ENCODE peak calls at places on chromosomes 16 and 17, in five cellular contexts. O is HCEC 1CT; L is IMR-90; N is Calu3; X is stimulated activated CD4-positive, alpha-beta T cell treated with anti-CD3 and anti-CD28 coated beads, Interleukin-2, amount 100 ng/mL, for 48 hours. Q is an unnamed sample.

GRCh38 chr17:44827863-44828262 is 2.2 kb downstream of the GJC1 start:
- DNase-seq in O (peak), L (no peak), N (no peak), X (no peak), Q (no peak)

GRCh38 chr16:50040710-50041109 is 15.7 kb downstream of the CNEP1R1 start:
- DNase-seq in O (no peak), L (no peak), N (no peak), X (no peak), Q (no peak)

GRCh38 chr16:77540656-77541055 is 105.8 kb upstream of the ADAMTS18 start:
- DNase-seq in O (no peak), L (no peak), N (no peak), X (no peak), Q (no peak)

GRCh38 chr16:8859913-8860881 is 8.6 kb downstream of the CARHSP1 start:
- DNase-seq in O (peak), L (peak), N (peak), X (no peak), Q (no peak)

GRCh38 chr16:346587-346986 is 5.9 kb downstream of the AXIN1 start:
- DNase-seq in O (no peak), L (peak), N (no peak), X (no peak), Q (no peak)

GRCh38 chr17:68048996-68049395 is 13.5 kb downstream of the KPNA2 start:
- DNase-seq in O (no peak), L (no peak), N (no peak), X (no peak), Q (no peak)

GRCh38 chr16:71230122-71230845 is at the start of gene HYDIN:
- DNase-seq in O (no peak), L (peak), N (peak), X (no peak), Q (peak)

GRCh38 chr17:65228734-65229390 is 91.7 kb downstream of the RGS9 start:
- DNase-seq in O (no peak), L (peak), N (no peak), X (peak), Q (no peak)

GRCh38 chr17:77963441-77963840 is 4.9 kb downstream of the TNRC6C start:
- DNase-seq in O (no peak), L (peak), N (no peak), X (no peak), Q (no peak)

GRCh38 chr17:73820686-73821448 is 176.6 kb upstream of the SDK2 start:
- DNase-seq in O (no peak), L (no peak), N (no peak), X (no peak), Q (no peak)

GRCh38 chr17:54085934-54086333 is 263.2 kb downstream of the KIF2B start:
- DNase-seq in O (no peak), L (no peak), N (no peak), X (no peak), Q (no peak)

GRCh38 chr17:79541451-79541850 is 69.4 kb downstream of the RBFOX3 start:
- DNase-seq in O (no peak), L (no peak), N (no peak), X (no peak), Q (no peak)

GRCh38 chr17:43393944-43394482 is 4.8 kb upstream of the ARL4D start:
- DNase-seq in O (peak), L (peak), N (peak), X (peak), Q (peak)

GRCh38 chr16:56558024-56558747 is 6.7 kb upstream of the MT4 start:
- DNase-seq in O (peak), L (peak), N (no peak), X (no peak), Q (no peak)

GRCh38 chr17:8740486-8740885 is 4.2 kb downstream of the CCDC42 start:
- DNase-seq in O (no peak), L (no peak), N (no peak), X (no peak), Q (no peak)

GRCh38 chr17:81867123-81867951 is 3.8 kb downstream of the ARHGDIA start:
- DNase-seq in O (peak), L (peak), N (peak), X (no peak), Q (peak)

GRCh38 chr17:74059471-74059870 is 144.0 kb upstream of the RPL38 start:
- DNase-seq in O (no peak), L (no peak), N (no peak), X (no peak), Q (no peak)

GRCh38 chr16:53713403-53714013 is 9.6 kb downstream of the FTO start:
- DNase-seq in O (no peak), L (no peak), N (no peak), X (no peak), Q (no peak)

GRCh38 chr17:68019336-68019674 is 16.2 kb upstream of the KPNA2 start:
- DNase-seq in O (no peak), L (no peak), N (no peak), X (no peak), Q (no peak)